ENCODE peak calls at places on chromosome 9, in eight cellular contexts. L is progenitor cell of endocrine pancreas; A is T-cell; O is kidney glomerular epithelial cell; H is fibroblast of mammary gland; V is GM20000; F is stimulated activated CD8-positive, alpha-beta memory T cell treated with anti-CD3 and anti-CD28 coated beads, Interleukin-15, amount 100 ng/mL, for 24 hours; T is C1 segment of cervical spinal cord. N is an unnamed sample.

GRCh38 chr9:84218322-84218721 is 122.2 kb downstream of the SLC28A3 start:
- DNase-seq in A (no peak), T (no peak), F (no peak), L (no peak), H (no peak), O (no peak), V (no peak), N (no peak)

GRCh38 chr9:34072410-34072809 is 23.7 kb upstream of the UBAP2 start:
- DNase-seq in H (no peak), L (no peak), O (no peak), A (no peak), T (no peak), F (no peak), V (no peak), N (no peak)

GRCh38 chr9:129889461-129889935 is 54.2 kb downstream of the USP20 start:
- DNase-seq in H (no peak), V (no peak), T (no peak), F (no peak), O (no peak), L (no peak), A (peak; percentile 28), N (no peak)

GRCh38 chr9:130766904-130767262 is 68.2 kb upstream of the ABL1 start:
- DNase-seq in A (no peak), T (no peak), H (no peak), L (no peak), F (no peak), O (no peak), V (no peak), N (no peak)

GRCh38 chr9:112863214-112863613 is 27.5 kb downstream of the SLC46A2 start:
- DNase-seq in H (peak; percentile 51), F (no peak), T (no peak), A (no peak), O (no peak), L (no peak), V (no peak), N (no peak)

GRCh38 chr9:32551491-32552049 is 557 bp upstream of the SMIM27 start:
- DNase-seq in L (no peak), F (no peak), T (peak; percentile 46), H (peak; percentile 45), A (peak; percentile 49), V (peak; percentile 39), O (no peak), N (peak; percentile 43)

GRCh38 chr9:127865645-127866464 is 11.4 kb upstream of the ENG start:
- DNase-seq in A (no peak), F (no peak), V (no peak), T (no peak), H (no peak), O (no peak), L (no peak), N (no peak)

GRCh38 chr9:92989561-92989960 is 42.2 kb downstream of the FGD3 start:
- DNase-seq in T (no peak), L (no peak), A (no peak), V (no peak), F (no peak), H (no peak), O (no peak), N (no peak)

GRCh38 chr9:132672413-132672690 is 2.1 kb downstream of the GTF3C4 start:
- DNase-seq in O (peak; percentile 39), F (no peak), V (no peak), A (no peak), L (no peak), H (peak; percentile 41), T (no peak), N (no peak)

GRCh38 chr9:38671372-38671731 is 48.6 kb downstream of the FAM240B start:
- DNase-seq in L (no peak), O (no peak), H (no peak), T (no peak), V (no peak), A (no peak), F (no peak), N (no peak)

GRCh38 chr9:116345817-116346216 is 192.2 kb downstream of the PAPPA start:
- DNase-seq in F (no peak), O (no peak), H (no peak), A (no peak), V (no peak), T (no peak), L (no peak), N (no peak)

GRCh38 chr9:136014147-136014927 is 53.2 kb upstream of the UBAC1 start:
- DNase-seq in O (no peak), F (no peak), T (no peak), A (no peak), V (no peak), H (no peak), L (no peak), N (no peak)